ENCODE peak calls at places on chromosomes 11 and 22, in five cellular contexts. S is progenitor cell of endocrine pancreas, Z is HuH-7.5, I is NCI-H774, U is NCI-H2171. G is an unnamed sample.

GRCh38 chr11:76610871-76611475 is 59.6 kb downstream of the LRRC32 start:
- DNase-seq in Z (no peak), I (no peak), U (peak; percentile 33), S (no peak), G (no peak)

GRCh38 chr22:28909375-28909774 is 26.0 kb downstream of the ZNRF3 start:
- DNase-seq in S (no peak), Z (no peak), I (no peak), U (no peak), G (no peak)

GRCh38 chr11:69022268-69022667 is 9.2 kb upstream of the MRGPRF start:
- DNase-seq in S (no peak), U (no peak), I (no peak), Z (no peak), G (no peak)

GRCh38 chr11:46696212-46696558 is 4.2 kb downstream of the ARHGAP1 start:
- DNase-seq in I (no peak), U (no peak), Z (no peak), S (no peak), G (no peak)

GRCh38 chr11:4699697-4700435 is 2.2 kb upstream of the OR51E2 start:
- DNase-seq in S (no peak), Z (no peak), I (no peak), U (no peak), G (no peak)

GRCh38 chr22:41636467-41636866 is 15.4 kb downstream of the XRCC6 start:
- DNase-seq in S (no peak), U (no peak), Z (no peak), I (no peak), G (peak; percentile 33)

GRCh38 chr11:130383363-130384168 is 44.8 kb downstream of the ADAMTS8 start:
- DNase-seq in S (no peak), U (no peak), Z (no peak), I (no peak), G (no peak)

GRCh38 chr11:77075425-77075905 is 8.7 kb downstream of the CAPN5 start:
- DNase-seq in Z (no peak), I (no peak), S (no peak), U (no peak), G (no peak)

GRCh38 chr11:15801126-15801525 is 555.2 kb downstream of the SOX6 start:
- DNase-seq in Z (no peak), S (no peak), I (no peak), U (no peak), G (no peak)

GRCh38 chr22:23713696-23714595 is 23.1 kb downstream of the RGL4 start:
- DNase-seq in S (no peak), Z (no peak), I (no peak), U (no peak), G (no peak)

GRCh38 chr11:100576044-100577021 is 110.8 kb upstream of the ARHGAP42 start:
- DNase-seq in S (no peak), U (peak; percentile 29), I (peak; percentile 72), Z (no peak), G (peak; percentile 21)

GRCh38 chr11:8773916-8774537 is 91.4 kb downstream of the RPL27A start:
- DNase-seq in I (no peak), Z (no peak), S (no peak), U (no peak), G (no peak)

GRCh38 chr11:123110397-123110796 is 48.5 kb upstream of the HSPA8 start:
- DNase-seq in U (no peak), I (no peak), S (no peak), Z (no peak), G (no peak)

GRCh38 chr11:77287615-77288273 is 13.7 kb downstream of the GDPD4 start:
- DNase-seq in I (no peak), Z (no peak), U (no peak), S (no peak), G (no peak)

GRCh38 chr11:61716478-61717285 is 35.8 kb upstream of the MYRF start:
- DNase-seq in S (no peak), Z (peak; percentile 82), I (no peak), U (no peak), G (no peak)

GRCh38 chr22:47572443-47572842 is 810.0 kb downstream of the TBC1D22A start:
- DNase-seq in Z (no peak), U (no peak), I (no peak), S (no peak), G (no peak)

GRCh38 chr11:65448074-65448417 is 25.4 kb downstream of the NEAT1 start:
- DNase-seq in S (no peak), U (no peak), Z (no peak), I (no peak), G (no peak)

GRCh38 chr11:108853864-108854263 is 189.0 kb downstream of the DDX10 start:
- DNase-seq in Z (no peak), I (no peak), S (no peak), U (no peak), G (no peak)

GRCh38 chr11:112321521-112322172 is 61.0 kb upstream of the PLET1 start:
- DNase-seq in I (peak; percentile 82), U (peak; percentile 88), S (no peak), Z (peak; percentile 25), G (no peak)

GRCh38 chr11:45919806-45920530 is 2.3 kb upstream of the PEX16 start:
- DNase-seq in U (no peak), S (no peak), Z (no peak), I (no peak), G (no peak)

GRCh38 chr11:77125695-77126094 is 2.4 kb upstream of the MYO7A start:
- DNase-seq in I (no peak), U (no peak), S (no peak), Z (no peak), G (no peak)

GRCh38 chr11:75664366-75664765 is 4.5 kb downstream of the MAP6 start:
- DNase-seq in Z (no peak), S (no peak), I (no peak), U (no peak), G (no peak)

GRCh38 chr11:102026975-102027374 is 20.3 kb upstream of the CFAP300 start:
- DNase-seq in U (no peak), S (no peak), Z (no peak), I (no peak), G (no peak)

GRCh38 chr11:114308689-114309089 is 12.5 kb downstream of the NNMT start:
- DNase-seq in I (peak; percentile 67), U (no peak), Z (no peak), S (no peak), G (no peak)

GRCh38 chr22:47215851-47216250 is 453.4 kb downstream of the TBC1D22A start:
- DNase-seq in I (no peak), U (no peak), S (peak; percentile 2), Z (no peak), G (no peak)

GRCh38 chr11:12860827-12861226 is 148.3 kb upstream of the RASSF10 start:
- DNase-seq in U (no peak), Z (no peak), I (no peak), S (no peak), G (no peak)

GRCh38 chr11:130212431-130212961 is 52.9 kb downstream of the ST14 start:
- DNase-seq in U (no peak), I (no peak), S (peak; percentile 9), Z (no peak), G (no peak)

GRCh38 chr11:1870721-1871466 is 18.0 kb downstream of the LSP1 start:
- DNase-seq in I (no peak), S (no peak), Z (no peak), U (no peak), G (no peak)

GRCh38 chr11:36751251-36751839 is 153.3 kb upstream of the RAG2 start:
- DNase-seq in U (no peak), Z (no peak), S (no peak), I (no peak), G (no peak)

GRCh38 chr11:48083427-48083826 is 103.1 kb downstream of the PTPRJ start:
- DNase-seq in U (no peak), Z (no peak), S (no peak), I (no peak), G (no peak)

G was measured in A549.